ENCODE peak calls at places on chromosomes 13 and 19, in seven cellular contexts. One of them, this sample, is unnamed.

GRCh38 chr19:51976852-51977251 is 9.8 kb downstream of the ZNF350 start:
- DNase-seq in GM23338: peak
- DNase-seq in hepatocyte: no peak
- DNase-seq in uterus: no peak
- DNase-seq in lower lobe of right lung: no peak
- DNase-seq in GM13976: no peak
- DNase-seq in pancreas: no peak
- DNase-seq in this sample: no peak

GRCh38 chr19:51140441-51140840 is 1.7 kb upstream of the SIGLEC7 start:
- DNase-seq in GM23338: peak
- DNase-seq in hepatocyte: no peak
- DNase-seq in uterus: no peak
- DNase-seq in lower lobe of right lung: no peak
- DNase-seq in GM13976: no peak
- DNase-seq in pancreas: no peak
- DNase-seq in this sample: no peak

GRCh38 chr13:79724348-79725103 is 243.6 kb downstream of the NDFIP2 start:
- DNase-seq in GM23338: no peak
- DNase-seq in hepatocyte: peak
- DNase-seq in uterus: no peak
- DNase-seq in lower lobe of right lung: no peak
- DNase-seq in GM13976: no peak
- DNase-seq in pancreas: peak
- DNase-seq in this sample: no peak

GRCh38 chr19:532578-533484 is 1.3 kb downstream of the CDC34 start:
- DNase-seq in GM23338: peak
- DNase-seq in hepatocyte: peak
- DNase-seq in uterus: peak
- DNase-seq in lower lobe of right lung: peak
- DNase-seq in GM13976: peak
- DNase-seq in pancreas: peak
- DNase-seq in this sample: no peak

GRCh38 chr13:114130708-114131580 is 1.5 kb downstream of the RASA3 start:
- DNase-seq in GM23338: peak
- DNase-seq in hepatocyte: peak
- DNase-seq in uterus: peak
- DNase-seq in lower lobe of right lung: peak
- DNase-seq in GM13976: peak
- DNase-seq in pancreas: peak
- DNase-seq in this sample: no peak

GRCh38 chr13:26628706-26629105 is 71.2 kb downstream of the WASF3 start:
- DNase-seq in GM23338: peak
- DNase-seq in hepatocyte: peak
- DNase-seq in uterus: no peak
- DNase-seq in lower lobe of right lung: no peak
- DNase-seq in GM13976: no peak
- DNase-seq in pancreas: no peak
- DNase-seq in this sample: no peak

GRCh38 chr19:14088634-14089411 is 1.7 kb downstream of the SAMD1 start:
- DNase-seq in GM23338: no peak
- DNase-seq in hepatocyte: peak
- DNase-seq in uterus: no peak
- DNase-seq in lower lobe of right lung: no peak
- DNase-seq in GM13976: no peak
- DNase-seq in pancreas: no peak
- DNase-seq in this sample: no peak

GRCh38 chr13:84481958-84482357 is 599.7 kb upstream of the SLITRK1 start:
- DNase-seq in GM23338: no peak
- DNase-seq in hepatocyte: no peak
- DNase-seq in uterus: no peak
- DNase-seq in lower lobe of right lung: no peak
- DNase-seq in GM13976: no peak
- DNase-seq in pancreas: no peak
- DNase-seq in this sample: peak

GRCh38 chr13:33556828-33557227 is 261.1 kb upstream of the RFC3 start:
- DNase-seq in GM23338: no peak
- DNase-seq in hepatocyte: no peak
- DNase-seq in uterus: no peak
- DNase-seq in lower lobe of right lung: no peak
- DNase-seq in GM13976: no peak
- DNase-seq in pancreas: no peak
- DNase-seq in this sample: no peak

GRCh38 chr19:55088543-55089265 is 13.0 kb downstream of the EPS8L1 start:
- DNase-seq in GM23338: peak
- DNase-seq in hepatocyte: peak
- DNase-seq in uterus: peak
- DNase-seq in lower lobe of right lung: peak
- DNase-seq in GM13976: peak
- DNase-seq in pancreas: peak
- DNase-seq in this sample: no peak
- TF ChIP-seq CTCF in GM23338: peak
- TF ChIP-seq CTCF in hepatocyte: peak
- TF ChIP-seq CTCF in uterus: peak
- TF ChIP-seq CTCF in lower lobe of right lung: peak
- TF ChIP-seq CTCF in GM13976: peak
- TF ChIP-seq CTCF in pancreas: peak
- TF ChIP-seq CTCF in this sample: peak

GRCh38 chr13:97316390-97316789 is 94.3 kb downstream of the MBNL2 start:
- DNase-seq in GM23338: no peak
- DNase-seq in hepatocyte: no peak
- DNase-seq in uterus: no peak
- DNase-seq in lower lobe of right lung: no peak
- DNase-seq in GM13976: no peak
- DNase-seq in pancreas: no peak
- DNase-seq in this sample: no peak
- TF ChIP-seq CTCF in GM23338: no peak
- TF ChIP-seq CTCF in hepatocyte: no peak
- TF ChIP-seq CTCF in uterus: no peak
- TF ChIP-seq CTCF in lower lobe of right lung: no peak
- TF ChIP-seq CTCF in GM13976: no peak
- TF ChIP-seq CTCF in pancreas: no peak
- TF ChIP-seq CTCF in this sample: no peak

GRCh38 chr13:112217431-112217830 is 150.5 kb downstream of the SOX1 start:
- DNase-seq in GM23338: no peak
- DNase-seq in hepatocyte: no peak
- DNase-seq in uterus: no peak
- DNase-seq in lower lobe of right lung: no peak
- DNase-seq in GM13976: no peak
- DNase-seq in pancreas: no peak
- DNase-seq in this sample: no peak

GRCh38 chr13:112210401-112210800 is 143.5 kb downstream of the SOX1 start:
- DNase-seq in GM23338: no peak
- DNase-seq in hepatocyte: no peak
- DNase-seq in uterus: no peak
- DNase-seq in lower lobe of right lung: no peak
- DNase-seq in GM13976: no peak
- DNase-seq in pancreas: no peak
- DNase-seq in this sample: no peak

GRCh38 chr13:112212533-112212932 is 145.6 kb downstream of the SOX1 start:
- DNase-seq in GM23338: no peak
- DNase-seq in hepatocyte: no peak
- DNase-seq in uterus: no peak
- DNase-seq in lower lobe of right lung: no peak
- DNase-seq in GM13976: no peak
- DNase-seq in pancreas: no peak
- DNase-seq in this sample: no peak

GRCh38 chr13:112215871-112216270 is 148.9 kb downstream of the SOX1 start:
- DNase-seq in GM23338: no peak
- DNase-seq in hepatocyte: no peak
- DNase-seq in uterus: no peak
- DNase-seq in lower lobe of right lung: no peak
- DNase-seq in GM13976: no peak
- DNase-seq in pancreas: no peak
- DNase-seq in this sample: no peak

DNA sequence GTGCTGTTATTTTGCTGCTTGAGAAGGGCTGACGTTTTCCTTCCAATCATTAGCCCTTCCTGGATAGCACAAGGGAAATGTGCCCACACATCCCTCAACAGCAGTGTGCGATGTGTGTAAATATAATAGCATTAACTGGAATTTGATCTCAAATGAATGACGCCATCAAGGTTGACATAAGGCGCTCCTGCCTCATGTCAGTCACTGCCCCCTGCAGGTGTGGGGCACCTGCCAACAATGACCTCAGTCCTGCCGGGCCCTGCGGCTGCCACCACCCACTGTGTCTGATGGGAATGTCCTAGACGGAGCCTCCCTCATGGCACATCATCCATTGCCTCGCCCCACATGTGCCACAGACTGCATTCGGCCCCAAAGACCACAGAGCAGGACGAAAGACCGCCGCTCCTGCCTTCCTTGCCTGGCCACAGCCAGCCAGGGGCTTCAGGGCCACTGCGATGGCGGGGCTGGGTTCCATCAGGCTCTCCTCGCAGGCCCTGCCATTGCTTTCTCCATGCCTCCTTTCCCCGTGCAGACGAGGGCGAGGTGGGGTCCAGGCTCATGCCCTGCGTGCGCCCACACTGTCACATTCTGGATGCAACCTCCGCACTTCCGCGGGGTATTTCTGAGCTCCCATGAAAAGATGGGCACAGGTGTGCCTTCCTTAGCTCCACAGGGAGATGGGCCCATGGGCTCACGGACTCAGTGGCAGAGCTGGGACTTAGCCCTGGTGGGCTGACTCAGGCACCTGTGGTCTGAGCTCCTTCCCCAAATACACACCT is 146.7 kb downstream of the SOX1 start:
- DNase-seq in GM23338: no peak
- DNase-seq in hepatocyte: peak
- DNase-seq in uterus: no peak
- DNase-seq in lower lobe of right lung: peak
- DNase-seq in GM13976: no peak
- DNase-seq in pancreas: peak
- DNase-seq in this sample: no peak
- TF ChIP-seq CTCF in GM23338: no peak
- TF ChIP-seq CTCF in hepatocyte: no peak
- TF ChIP-seq CTCF in uterus: no peak
- TF ChIP-seq CTCF in lower lobe of right lung: no peak
- TF ChIP-seq CTCF in GM13976: no peak
- TF ChIP-seq CTCF in pancreas: no peak
- TF ChIP-seq CTCF in this sample: no peak

GRCh38 chr13:45464687-45465453 is at the start of gene COG3:
- DNase-seq in GM23338: peak
- DNase-seq in hepatocyte: peak
- DNase-seq in uterus: peak
- DNase-seq in lower lobe of right lung: peak
- DNase-seq in GM13976: peak
- DNase-seq in pancreas: peak
- DNase-seq in this sample: peak
- TF ChIP-seq CTCF in GM23338: peak
- TF ChIP-seq CTCF in hepatocyte: peak
- TF ChIP-seq CTCF in uterus: no peak
- TF ChIP-seq CTCF in lower lobe of right lung: peak
- TF ChIP-seq CTCF in GM13976: peak
- TF ChIP-seq CTCF in pancreas: peak
- TF ChIP-seq CTCF in this sample: no peak

This sample was measured in AG04449.